ENCODE peak calls at places on chromosome 19, in four cellular contexts. S is IMR-90, U is esophagus muscularis mucosa, I is mesenchymal stem cell. P is an unnamed sample. For H3K36me3 and H3K27me3, the result is how much of the 10 kb centered on the place peaks cover.

GRCh38 chr19:15452111-15453047 is 2.6 kb upstream of the WIZ start:
- DNase-seq in U (peak), S (peak), I (peak), P (peak)

GRCh38 chr19:14167013-14167593 is 30.7 kb upstream of the ASF1B start:
- DNase-seq in I (no peak), S (no peak), U (no peak), P (no peak)

GRCh38 chr19:11195681-11196080 is 1.7 kb downstream of the KANK2 start:
- DNase-seq in I (no peak), S (no peak), U (no peak), P (no peak)

GRCh38 chr19:41795031-41795461 is 1.3 kb upstream of the CEACAM3 start:
- DNase-seq in I (peak), S (peak), U (no peak), P (peak)

GRCh38 chr19:19213822-19214558 is 2.2 kb downstream of the NCAN start:
- DNase-seq in U (no peak), I (no peak), S (no peak), P (no peak)

GRCh38 chr19:3442487-3443071 is 37.7 kb downstream of the SMIM24 start:
- DNase-seq in U (no peak), S (no peak), I (no peak), P (no peak)

GRCh38 chr19:13029893-13030292 is 34.6 kb downstream of the NFIX start:
- DNase-seq in U (no peak), S (no peak), I (no peak), P (no peak)

GRCh38 chr19:44764975-44765948 is 12.4 kb upstream of the CBLC start:
- DNase-seq in S (no peak), U (no peak), I (peak), P (no peak)

GRCh38 chr19:35901854-35902661 is at the start of gene HCST:
- DNase-seq in U (no peak), I (no peak), S (peak), P (peak)

DNA sequence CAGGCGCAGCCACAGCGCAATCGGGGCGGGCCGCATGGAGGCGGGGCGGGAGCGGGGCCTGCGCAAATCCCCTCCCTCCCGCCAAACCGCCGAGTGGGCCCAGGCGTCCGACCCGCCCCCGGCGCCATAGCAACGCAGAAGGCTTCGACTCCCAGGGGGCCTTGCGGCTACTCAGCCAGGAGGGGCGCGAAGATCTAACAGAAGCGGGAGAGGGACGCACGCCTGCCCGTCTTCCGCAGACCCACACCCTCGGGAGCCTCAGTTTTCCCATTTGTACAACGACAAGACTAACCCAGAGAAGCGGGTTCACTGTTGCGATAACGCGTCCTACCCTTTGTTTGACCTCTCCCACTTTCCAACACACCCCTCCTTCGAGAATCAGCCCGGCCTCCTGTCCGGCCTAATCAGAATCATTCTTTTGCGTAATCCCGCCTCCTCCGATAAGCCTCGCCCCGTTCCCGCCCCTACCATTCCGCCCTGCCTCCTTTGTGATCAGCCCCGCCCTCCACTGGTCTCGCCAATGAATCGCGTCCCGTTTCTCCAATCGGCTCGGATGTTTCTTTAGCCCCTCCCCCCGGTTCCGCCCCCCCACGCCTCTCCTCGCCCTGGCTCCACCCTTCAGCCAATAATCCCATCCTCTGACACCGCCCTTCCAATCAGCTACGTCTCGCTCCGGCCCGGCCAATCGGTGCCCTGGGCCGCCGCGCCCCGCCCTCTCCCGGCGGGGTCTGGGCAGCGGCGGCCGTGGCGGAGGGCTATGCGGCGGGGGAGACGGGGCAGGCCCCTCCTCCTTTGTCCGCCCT is at the start of gene PCSK4:
- DNase-seq in S (peak), I (peak), U (peak), P (peak)
- H3K36me3 ChIP-seq in S (under half), I (under half), U (under half), P (under half)

GRCh38 chr19:48511800-48512503 is at the start of gene LMTK3:
- DNase-seq in I (peak), U (no peak), S (peak), P (peak)
- H3K27me3 ChIP-seq in I (under half), U (under half), S (under half), P (under half)

GRCh38 chr19:21423057-21424041 is 26.4 kb downstream of the ZNF493 start:
- DNase-seq in S (no peak), I (no peak), U (no peak), P (no peak)
- H3K4me3 ChIP-seq in S (no peak), I (no peak), U (no peak), P (peak)

GRCh38 chr19:8478605-8479004 is 23.8 kb downstream of the PRAM1 start:
- DNase-seq in S (no peak), I (no peak), U (no peak), P (no peak)
- H3K36me3 ChIP-seq in S (half or more), I (half or more), U (half or more), P (half or more)

DNA sequence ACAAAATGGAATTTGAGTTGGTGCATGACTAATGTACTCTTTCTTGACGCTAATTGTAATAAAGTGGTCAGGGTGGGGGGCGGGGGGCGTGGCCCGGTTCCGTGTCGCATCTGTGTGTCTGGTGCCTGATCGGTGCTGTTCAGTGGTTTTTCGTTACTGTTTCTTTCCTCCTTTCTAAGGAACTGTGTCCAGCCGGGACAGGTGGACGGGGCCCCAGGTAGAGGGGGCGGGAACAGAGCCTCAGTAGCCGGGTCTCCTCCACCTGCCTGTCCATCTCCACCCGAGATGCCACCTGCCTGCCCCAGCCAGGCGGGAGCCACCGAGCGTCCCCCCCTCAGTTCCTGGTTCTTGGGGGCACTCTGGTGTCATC is 26.3 kb downstream of the ONECUT3 start:
- DNase-seq in I (no peak), U (no peak), S (no peak), P (no peak)
- H3K27me3 ChIP-seq in I (half or more), U (half or more), S (half or more), P (half or more)

DNA sequence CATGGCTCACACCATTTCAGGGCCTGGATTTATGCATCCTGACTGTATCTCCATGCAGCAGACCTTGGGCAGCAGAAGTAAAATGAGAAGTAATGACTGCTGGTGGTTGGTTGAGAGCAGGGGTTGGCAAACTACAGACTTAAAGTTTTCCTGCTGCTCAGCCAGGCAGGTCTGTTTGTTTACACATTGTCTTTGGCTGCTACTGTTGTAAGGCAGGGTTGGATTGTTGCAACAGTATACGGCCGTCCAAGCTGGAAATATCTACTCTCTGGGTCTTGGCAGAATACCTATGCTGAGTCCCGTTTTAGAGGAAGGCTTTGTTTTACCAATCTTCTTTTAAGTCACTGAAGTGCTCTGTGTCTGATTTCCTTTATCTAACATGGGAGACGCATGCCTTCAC is 13.5 kb downstream of the SNRNP70 start:
- DNase-seq in I (peak), S (no peak), U (no peak), P (no peak)
- H3K4me3 ChIP-seq in I (no peak), S (no peak), U (no peak), P (no peak)

DNA sequence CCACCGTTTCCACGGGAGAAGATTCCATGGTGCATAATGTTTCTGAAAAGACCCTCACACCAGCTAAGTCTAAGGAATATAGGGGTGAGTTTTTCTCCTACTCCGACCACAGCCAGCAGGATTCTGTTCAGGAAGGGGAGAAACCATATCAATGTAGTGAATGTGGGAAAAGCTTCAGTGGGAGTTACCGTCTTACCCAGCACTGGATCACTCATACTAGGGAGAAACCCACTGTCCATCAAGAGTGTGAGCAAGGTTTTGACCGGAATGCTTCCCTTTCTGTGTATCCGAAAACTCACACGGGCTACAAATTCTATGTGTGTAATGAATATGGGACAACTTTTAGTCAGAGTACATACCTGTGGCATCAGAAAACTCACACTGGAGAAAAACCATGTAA is 19.1 kb downstream of the ZNF473 start:
- DNase-seq in U (no peak), I (no peak), S (no peak), P (no peak)
- H3K36me3 ChIP-seq in U (half or more), I (half or more), S (half or more), P (half or more)

GRCh38 chr19:5775668-5776309 is 8.8 kb downstream of the PRR22 start:
- DNase-seq in I (no peak), U (no peak), S (peak), P (peak)
- H3K27me3 ChIP-seq in I (under half), U (under half), S (under half), P (under half)

DNA sequence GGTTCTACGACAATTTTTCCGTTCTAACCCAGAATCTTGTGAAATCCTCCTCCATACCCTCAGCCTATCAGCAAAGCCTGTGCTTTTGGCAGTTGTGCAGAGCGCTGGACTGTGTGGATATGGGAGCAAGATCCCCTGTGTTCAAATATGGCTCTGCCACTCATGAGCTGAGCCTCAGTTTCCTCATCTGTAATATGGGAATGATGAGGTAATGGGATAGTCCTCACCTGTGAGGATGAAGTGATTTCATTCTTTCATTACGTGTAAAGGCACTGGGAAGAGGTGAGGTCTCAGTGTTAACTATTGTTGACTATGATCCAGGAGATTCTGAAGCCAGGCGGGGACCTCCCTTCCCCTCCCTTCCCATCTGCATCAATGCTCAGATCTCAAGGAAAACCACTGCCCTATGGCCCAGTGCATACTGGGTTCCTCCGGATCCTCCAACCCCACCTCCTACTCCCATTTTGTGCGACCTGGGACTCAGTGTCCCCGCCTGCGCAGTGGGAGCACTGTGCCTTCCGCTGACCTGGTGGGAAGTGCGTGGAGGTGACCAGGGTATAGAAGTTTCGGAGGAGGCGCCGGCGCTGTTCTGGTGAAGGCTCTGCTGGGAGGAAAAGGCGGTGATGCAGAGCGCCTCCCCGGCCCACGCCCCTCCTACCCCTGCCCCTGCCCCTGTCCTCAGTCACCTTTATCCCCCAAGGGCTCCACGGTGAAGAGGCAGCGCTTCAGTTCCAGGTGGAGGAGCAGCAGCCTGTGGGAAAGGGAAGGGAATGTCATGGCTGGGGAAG is 5.0 kb downstream of the FUZ start:
- DNase-seq in I (no peak), S (no peak), U (no peak), P (no peak)
- H3K4me3 ChIP-seq in I (no peak), S (no peak), U (peak), P (no peak)

P was measured in adipocyte.